ENCODE peak calls at places on chromosomes 5 and 9, in nine cellular contexts. V is left ventricle myocardium inferior, W is left lung, E is GM23338, H is DND-41, B is Panc1, Q is AG09319, G is cardiac muscle cell, N is ovary. M is an unnamed sample.

GRCh38 chr9:131271506-131271931 is 4.8 kb downstream of the FAM78A start:
- DNase-seq in Q (no peak), B (no peak), H (peak), E (no peak), N (no peak), V (no peak), W (no peak), G (no peak), M (no peak)

GRCh38 chr5:65734921-65735320 is 12.9 kb downstream of the NLN start:
- DNase-seq in N (no peak), E (no peak), Q (no peak), W (no peak), H (no peak), B (no peak), V (no peak), G (no peak), M (no peak)

GRCh38 chr9:27801511-27801910 is 228.2 kb upstream of the C9orf72 start:
- DNase-seq in W (no peak), V (no peak), Q (no peak), N (no peak), G (no peak), B (no peak), E (no peak), H (no peak), M (no peak)

GRCh38 chr5:126460459-126460858 is 37.2 kb downstream of the GRAMD2B start:
- DNase-seq in E (no peak), V (no peak), N (no peak), H (no peak), B (no peak), W (no peak), Q (no peak), G (no peak), M (no peak)

GRCh38 chr9:26508897-26509296 is 383.7 kb downstream of the CAAP1 start:
- DNase-seq in E (no peak), V (no peak), H (no peak), B (no peak), Q (no peak), G (no peak), N (no peak), W (no peak), M (no peak)

GRCh38 chr9:127402401-127403090 is 5.6 kb downstream of the SLC2A8 start:
- DNase-seq in N (no peak), H (no peak), V (no peak), E (no peak), B (no peak), W (no peak), G (no peak), Q (no peak), M (no peak)

GRCh38 chr5:54829686-54830085 is 155.7 kb downstream of the ESM1 start:
- DNase-seq in N (no peak), B (no peak), V (no peak), Q (no peak), H (no peak), W (no peak), E (no peak), G (no peak), M (no peak)

GRCh38 chr5:129460121-129460950 is at the start of gene ADAMTS19:
- DNase-seq in H (no peak), G (peak), B (no peak), Q (no peak), V (peak), N (peak), E (peak), W (no peak), M (no peak)

GRCh38 chr5:142222235-142222880 is 102.5 kb downstream of the SPRY4 start:
- DNase-seq in N (no peak), W (no peak), V (no peak), H (no peak), E (no peak), Q (peak), G (no peak), B (no peak), M (no peak)

GRCh38 chr5:759781-760362 is 24.7 kb downstream of the ZDHHC11B start:
- DNase-seq in E (no peak), B (no peak), V (peak), Q (no peak), W (no peak), G (no peak), N (no peak), H (peak), M (peak)

GRCh38 chr5:36744678-36745659 is 131.6 kb upstream of the NIPBL start:
- DNase-seq in W (peak), B (peak), N (peak), Q (peak), E (peak), V (peak), H (peak), G (peak), M (no peak)

GRCh38 chr9:131405429-131405828 is 11.5 kb downstream of the PRRC2B start:
- DNase-seq in H (no peak), W (no peak), Q (no peak), G (peak), E (peak), B (no peak), V (peak), N (no peak), M (no peak)

GRCh38 chr5:11415751-11416150 is 488.5 kb downstream of the CTNND2 start:
- DNase-seq in N (no peak), Q (no peak), W (no peak), E (no peak), H (no peak), V (no peak), B (no peak), G (no peak), M (no peak)

GRCh38 chr5:78920604-78921003 is 64.5 kb downstream of the ARSB start:
- DNase-seq in V (no peak), W (no peak), H (no peak), B (no peak), G (peak), N (no peak), E (peak), Q (no peak), M (no peak)

DNA sequence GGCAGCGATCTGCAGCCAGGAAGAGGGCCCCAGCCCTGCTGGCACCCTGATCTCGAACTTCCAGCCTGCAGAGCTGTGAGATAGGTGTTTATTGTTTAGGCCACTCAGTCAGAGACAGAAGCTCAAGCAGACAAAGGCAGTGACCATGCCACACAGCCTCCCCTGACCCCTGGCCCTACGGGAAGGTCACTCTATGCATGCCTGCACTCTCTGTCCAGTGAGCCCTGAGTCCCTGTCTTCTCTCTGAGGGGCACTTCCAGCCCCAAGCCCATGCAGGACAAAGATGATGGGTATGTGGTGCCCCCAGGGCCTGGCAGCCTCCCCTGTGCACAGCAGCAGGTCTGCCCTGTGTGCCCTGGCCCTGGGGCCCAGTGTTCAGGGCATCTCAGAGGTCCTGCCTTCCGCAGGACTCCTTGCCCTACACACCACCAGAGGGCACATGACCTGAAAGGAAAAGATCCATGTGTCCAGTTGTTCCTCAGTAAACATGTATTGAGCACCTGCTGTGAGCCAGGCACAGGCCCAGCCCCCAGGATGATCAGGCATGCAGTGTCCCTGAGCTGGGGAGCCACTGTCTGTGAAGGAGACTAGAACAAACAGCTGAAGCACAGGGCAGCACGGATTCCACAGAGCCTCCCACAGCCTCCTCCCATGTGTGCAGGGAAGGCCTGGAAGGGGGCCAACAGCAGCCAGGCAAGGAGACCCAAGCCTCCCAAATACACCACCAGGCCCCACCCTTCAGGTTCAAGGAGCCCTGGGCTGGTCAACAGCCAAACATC is 109.3 kb downstream of the ATPSCKMT start:
- DNase-seq in Q (no peak), V (no peak), N (no peak), W (no peak), E (peak), B (no peak), G (no peak), H (no peak), M (no peak)
- TF ChIP-seq CTCF in Q (peak), V (no peak), N (no peak), W (no peak), E (peak), B (peak), G (peak), H (peak), M (no peak)

DNA sequence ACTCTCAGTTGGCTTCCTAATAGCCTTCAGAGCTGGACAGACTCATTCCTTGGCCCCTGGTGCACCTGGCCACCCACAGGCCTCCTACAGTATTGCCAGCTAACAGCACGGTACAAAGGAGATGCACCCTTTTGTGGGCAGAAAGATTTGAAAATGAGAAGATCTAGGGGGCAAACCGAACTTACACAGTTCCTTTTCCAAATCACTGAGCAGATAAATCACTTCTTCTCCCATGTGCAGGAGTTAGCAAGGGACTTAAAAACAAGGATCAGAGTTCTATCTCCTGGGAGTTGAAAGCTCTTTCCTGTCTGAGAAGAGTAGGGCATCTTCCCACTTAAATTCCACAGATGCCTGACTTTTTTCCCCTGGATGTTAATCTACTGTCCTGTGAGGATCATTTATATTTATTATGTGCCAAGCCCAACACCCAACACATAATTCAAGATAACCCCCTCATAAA is 207.4 kb upstream of the DAPK1 start:
- DNase-seq in W (no peak), G (no peak), V (no peak), Q (no peak), N (no peak), B (no peak), E (peak), H (no peak), M (no peak)
- TF ChIP-seq CTCF in W (no peak), G (peak), V (no peak), Q (peak), N (no peak), B (no peak), E (peak), H (no peak), M (no peak)

DNA sequence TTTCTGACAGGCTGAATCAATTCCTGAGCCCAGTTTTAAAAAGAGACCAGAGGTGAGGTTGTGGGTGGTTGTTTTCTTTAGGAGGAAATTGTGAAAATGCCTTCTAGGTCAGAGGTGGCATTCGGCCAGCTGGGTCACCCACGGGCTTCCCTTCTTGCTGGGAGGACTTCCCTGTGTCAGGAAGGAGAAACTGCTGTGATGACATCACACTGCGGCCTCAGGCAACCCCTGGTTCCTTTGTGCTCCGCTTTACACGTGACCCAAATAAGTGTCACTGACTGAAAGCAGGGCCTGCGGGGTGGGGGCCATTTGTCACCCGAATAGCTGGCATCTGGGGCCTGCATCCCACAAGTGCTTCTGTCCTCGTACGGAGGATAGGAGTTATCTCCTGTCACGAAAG is 39.7 kb downstream of the FABP6 start:
- DNase-seq in G (no peak), N (peak), V (peak), H (no peak), E (no peak), Q (peak), B (no peak), W (peak), M (peak)
- TF ChIP-seq CTCF in G (no peak), N (no peak), V (no peak), H (no peak), E (no peak), Q (no peak), B (no peak), W (no peak), M (no peak)

DNA sequence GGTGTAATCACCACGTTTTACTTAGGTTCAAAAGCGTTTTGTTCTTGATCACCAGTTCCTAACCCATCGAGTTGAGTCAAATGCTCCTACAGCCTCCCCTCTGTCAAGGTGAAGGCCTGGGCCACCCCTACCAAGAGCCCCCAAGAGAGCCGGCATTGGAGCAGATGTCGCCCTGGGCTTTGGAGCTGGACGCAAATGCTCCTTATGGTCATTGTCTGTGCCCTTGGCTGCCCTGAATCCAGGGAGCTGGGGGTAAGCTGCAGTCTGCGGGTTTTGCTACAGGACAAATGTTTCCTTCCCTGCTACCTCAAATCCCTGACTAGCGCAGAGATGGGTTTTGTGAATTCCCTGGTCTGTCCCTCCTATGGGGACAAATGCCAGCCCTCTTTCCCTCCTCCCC is 4.9 kb downstream of the RNF183 start:
- DNase-seq in B (no peak), W (no peak), Q (no peak), N (no peak), G (no peak), E (no peak), H (no peak), V (no peak), M (no peak)
- TF ChIP-seq CTCF in B (no peak), W (no peak), Q (no peak), N (no peak), G (no peak), E (no peak), H (no peak), V (no peak), M (no peak)

DNA sequence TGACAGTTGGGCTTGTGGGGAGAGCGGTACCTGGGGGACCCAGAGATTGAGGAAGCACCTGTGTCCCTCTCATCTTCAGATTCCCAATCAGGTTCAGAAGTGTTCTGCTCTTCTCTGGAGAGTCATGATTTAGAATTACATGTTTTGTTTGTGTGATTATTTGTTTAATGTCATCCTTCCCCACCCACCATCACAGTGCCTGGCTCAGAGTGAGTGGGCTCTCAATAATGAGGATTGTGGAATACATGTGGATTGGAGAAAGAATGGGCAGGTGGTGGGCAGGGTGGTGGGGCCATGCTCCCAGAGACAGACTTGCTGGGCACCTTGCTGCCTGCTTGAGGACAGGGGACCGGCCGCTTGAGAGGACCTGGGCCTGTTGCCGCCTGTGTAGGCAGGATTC is 88.0 kb downstream of the PPARGC1B start:
- DNase-seq in V (no peak), E (no peak), N (no peak), W (no peak), Q (no peak), B (no peak), H (no peak), G (no peak), M (no peak)
- TF ChIP-seq CTCF in V (no peak), E (no peak), N (no peak), W (no peak), Q (no peak), B (no peak), H (no peak), G (no peak), M (no peak)

DNA sequence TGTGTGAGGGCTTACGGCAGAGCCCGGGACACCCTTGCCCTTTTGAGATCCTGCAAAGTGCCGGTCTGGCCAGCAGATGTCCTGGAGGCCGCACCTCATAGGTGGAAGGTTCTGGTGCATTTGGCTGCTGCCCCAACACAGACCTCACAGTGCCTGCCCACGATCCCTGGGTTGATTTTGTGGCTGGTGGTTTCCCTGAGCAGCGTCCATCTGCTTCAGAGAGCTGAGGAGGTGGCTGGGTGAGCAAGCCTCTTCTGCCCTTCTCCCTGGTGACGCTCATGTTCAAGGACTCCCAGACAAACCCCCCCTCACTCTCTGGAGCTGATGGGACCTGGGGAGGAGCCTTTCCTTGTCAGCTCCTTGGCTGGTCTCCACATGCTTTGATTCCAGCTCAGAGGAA is 18.9 kb downstream of the BNIP1 start:
- DNase-seq in W (no peak), N (peak), E (peak), V (peak), G (peak), Q (no peak), H (no peak), B (no peak), M (no peak)
- TF ChIP-seq CTCF in W (no peak), N (no peak), E (peak), V (peak), G (no peak), Q (no peak), H (no peak), B (no peak), M (no peak)